ENCODE peak calls at places on chromosomes 6 and 20, in seven cellular contexts. C is SK-N-SH, Y is HepG2, O is HCT116, X is GM12878, H is H1, F is K562. P is an unnamed sample.
A peak's percentile ranks its signal among the peaks of the same experiment; 100 is the strongest.

GRCh38 chr6:4381379-4381778 is 246.0 kb upstream of the ECI2 start:
- DNase-seq in F (no peak), Y (no peak), O (no peak), H (no peak), C (no peak), X (no peak), P (no peak)

GRCh38 chr6:33276864-33277662 is at the start of gene B3GALT4:
- DNase-seq in C (peak; percentile 92), Y (no peak), O (no peak), X (peak; percentile 49), H (peak; percentile 86), F (peak; percentile 90), P (no peak)

GRCh38 chr6:5597413-5597812 is 336.1 kb downstream of the FARS2 start:
- DNase-seq in H (no peak), C (no peak), Y (no peak), X (no peak), F (no peak), O (no peak), P (no peak)

GRCh38 chr6:69719602-69720193 is 77.1 kb downstream of the LMBRD1 start:
- DNase-seq in O (peak; percentile 2), Y (peak; percentile 21), C (peak; percentile 22), F (peak; percentile 11), H (no peak), X (no peak), P (no peak)

GRCh38 chr6:11174245-11174616 is 58.2 kb downstream of the NEDD9 start:
- DNase-seq in C (no peak), O (no peak), H (no peak), Y (no peak), X (no peak), F (no peak), P (no peak)

GRCh38 chr20:6402026-6402425 is 279.2 kb upstream of the FERMT1 start:
- DNase-seq in Y (no peak), H (no peak), O (no peak), X (no peak), F (no peak), C (no peak), P (no peak)

GRCh38 chr6:114312931-114313330 is 29.9 kb downstream of the HS3ST5 start:
- DNase-seq in H (no peak), C (no peak), F (no peak), Y (no peak), O (no peak), X (no peak), P (no peak)

GRCh38 chr6:80425089-80425823 is 318.8 kb downstream of the BCKDHB start:
- DNase-seq in H (no peak), F (no peak), Y (no peak), X (no peak), O (no peak), C (no peak), P (no peak)

GRCh38 chr20:20946122-20946759 is 159.9 kb downstream of the LINC00237 start:
- DNase-seq in H (no peak), F (peak; percentile 77), Y (no peak), O (no peak), C (no peak), X (no peak), P (no peak)

GRCh38 chr6:43076093-43076927 is at the start of gene PTK7:
- DNase-seq in X (no peak), F (peak; percentile 93), C (peak; percentile 98), Y (peak; percentile 74), O (no peak), H (no peak), P (peak; percentile 69)

GRCh38 chr20:13270211-13270610 is 49.1 kb downstream of the ISM1 start:
- DNase-seq in F (no peak), C (no peak), H (no peak), Y (no peak), X (no peak), O (no peak), P (no peak)

GRCh38 chr6:169620171-169621125 is 81.4 kb downstream of the WDR27 start:
- DNase-seq in O (no peak), C (no peak), X (no peak), F (no peak), Y (peak; percentile 60), H (no peak), P (peak; percentile 32)

GRCh38 chr6:107237992-107238660 is 122.8 kb upstream of the BEND3 start:
- DNase-seq in F (no peak), X (no peak), H (no peak), Y (no peak), O (no peak), C (no peak), P (no peak)

GRCh38 chr6:52389626-52390360 is 27.8 kb downstream of the PAQR8 start:
- DNase-seq in O (peak; percentile 48), H (no peak), X (peak; percentile 87), Y (peak; percentile 94), C (peak; percentile 63), F (peak; percentile 66), P (no peak)

GRCh38 chr6:1678966-1679690 is 69.4 kb downstream of the FOXC1 start:
- DNase-seq in X (no peak), C (no peak), O (no peak), F (no peak), H (no peak), Y (peak; percentile 68), P (no peak)

GRCh38 chr20:23245553-23246128 is 105.0 kb upstream of the NXT1 start:
- DNase-seq in X (peak; percentile 48), F (peak; percentile 49), C (no peak), H (no peak), Y (peak; percentile 52), O (no peak), P (no peak)

GRCh38 chr6:96563853-96564252 is 925 bp downstream of the FHL5 start:
- DNase-seq in C (no peak), F (no peak), H (no peak), Y (no peak), X (no peak), O (no peak), P (no peak)

GRCh38 chr6:111677186-111677990 is 71.7 kb upstream of the TRAF3IP2 start:
- DNase-seq in H (no peak), O (no peak), C (no peak), Y (peak; percentile 61), F (no peak), X (no peak), P (no peak)

GRCh38 chr6:25354078-25354940 is 75.1 kb downstream of the CARMIL1 start:
- DNase-seq in H (no peak), C (no peak), X (no peak), O (no peak), F (no peak), Y (no peak), P (no peak)

GRCh38 chr6:105692630-105693212 is 289.8 kb upstream of the PREP start:
- DNase-seq in F (no peak), O (no peak), C (no peak), H (no peak), Y (no peak), X (no peak), P (no peak)

GRCh38 chr20:18988701-18989100 is 175.1 kb downstream of the SCP2D1 start:
- DNase-seq in Y (no peak), F (no peak), H (no peak), C (no peak), O (no peak), X (no peak), P (no peak)

GRCh38 chr20:63678667-63679465 is 17.6 kb upstream of the TNFRSF6B start:
- DNase-seq in O (no peak), C (no peak), Y (no peak), F (no peak), H (no peak), X (no peak), P (no peak)
- H3K4me1 ChIP-seq in O (peaks cover 34% of the 10 kb centered on the region), C (no peaks in the 10 kb centered on the region), Y (peaks cover 10% of the 10 kb centered on the region), F (peaks cover 31% of the 10 kb centered on the region), H (no peaks in the 10 kb centered on the region), X (no peaks in the 10 kb centered on the region), P (peaks cover 19% of the 10 kb centered on the region)

GRCh38 chr6:89409461-89410035 is 2.5 kb downstream of the RRAGD start:
- DNase-seq in O (no peak), F (no peak), Y (no peak), H (no peak), X (no peak), C (no peak), P (no peak)
- TF ChIP-seq YY1 in O (no peak), F (no peak), Y (no peak), H (no peak), X (no peak), C (no peak), P (no peak)

GRCh38 chr6:15435468-15435867 is 189.6 kb downstream of the JARID2 start:
- DNase-seq in C (no peak), O (no peak), F (no peak), X (no peak), Y (no peak), H (no peak), P (no peak)
- H3K4me1 ChIP-seq in C (peaks cover 17% of the 10 kb centered on the region), O (no peaks in the 10 kb centered on the region), F (peaks cover 9% of the 10 kb centered on the region), X (peaks cover 68% of the 10 kb centered on the region), Y (peaks cover 40% of the 10 kb centered on the region), H (peaks cover 21% of the 10 kb centered on the region), P (peaks cover 19% of the 10 kb centered on the region)

GRCh38 chr6:36962874-36963273 is 8.3 kb downstream of the PI16 start:
- DNase-seq in F (no peak), H (peak; percentile 66), Y (no peak), X (no peak), O (no peak), C (no peak), P (peak; percentile 54)

GRCh38 chr6:36961441-36962430 is 7.2 kb downstream of the PI16 start:
- DNase-seq in H (no peak), F (peak; percentile 50), X (no peak), C (no peak), O (no peak), Y (no peak), P (no peak)

GRCh38 chr6:36964349-36964748 is 9.8 kb downstream of the PI16 start:
- DNase-seq in X (no peak), Y (no peak), O (no peak), F (no peak), H (no peak), C (no peak), P (no peak)

GRCh38 chr6:36964908-36965307 is 10.4 kb downstream of the PI16 start:
- DNase-seq in H (no peak), C (no peak), O (no peak), X (no peak), Y (no peak), F (no peak), P (no peak)

DNA sequence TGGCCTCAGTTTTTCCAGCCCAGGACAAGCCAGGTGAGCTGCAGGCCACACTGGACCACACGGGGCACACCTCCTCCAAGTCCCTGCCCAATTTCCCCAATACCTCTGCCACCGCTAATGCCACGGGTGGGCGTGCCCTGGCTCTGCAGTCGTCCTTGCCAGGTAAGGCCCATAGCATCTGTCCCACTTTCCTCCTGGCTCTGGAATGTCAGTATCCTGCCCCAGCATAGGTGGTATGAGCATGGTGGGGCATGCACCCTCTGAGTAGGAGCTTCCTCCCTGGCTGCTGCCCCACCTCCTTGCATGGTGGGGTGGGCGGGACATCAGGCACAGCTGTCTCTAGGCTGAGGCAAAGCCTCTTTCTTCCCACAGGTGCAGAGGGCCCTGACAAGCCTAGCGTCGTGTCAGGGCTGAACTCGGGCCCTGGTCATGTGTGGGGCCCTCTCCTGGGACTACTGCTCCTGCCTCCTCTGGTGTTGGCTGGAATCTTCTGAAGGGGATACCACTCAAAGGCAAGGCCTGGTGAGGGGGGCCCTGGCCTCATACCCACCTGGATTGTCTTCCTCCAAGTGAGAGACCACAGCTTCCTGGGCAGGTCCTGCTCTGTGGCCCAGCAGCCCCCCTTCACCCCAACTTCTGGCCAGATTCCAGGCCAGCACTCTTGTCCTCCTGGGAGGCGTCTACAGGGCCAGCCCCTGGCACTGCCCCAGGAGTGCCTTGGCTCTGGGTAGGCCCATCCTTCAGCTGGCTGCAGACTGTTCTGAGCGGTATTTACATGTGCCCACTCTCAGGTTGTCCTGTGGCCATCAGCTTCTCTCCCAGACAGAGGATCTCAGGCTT is 9.1 kb downstream of the PI16 start:
- DNase-seq in Y (no peak), C (no peak), F (no peak), X (no peak), O (no peak), H (no peak), P (no peak)
- TF ChIP-seq YY1 in Y (no peak), C (no peak), F (no peak), X (no peak), O (no peak), H (no peak), P (no peak)

P was measured in NT2/D1.